ENCODE peak calls at places on chromosomes 3 and 15, in eight cellular contexts. I is A549, Z is GM23338, F is GM23248, D is transverse colon, J is tibial artery, A is hepatocyte, N is fibroblast of lung. O is an unnamed sample.

GRCh38 chr3:89171681-89172080 is 64.3 kb downstream of the EPHA3 start:
- DNase-seq in J (no peak), F (no peak), Z (no peak), A (no peak), N (no peak), I (no peak), D (no peak), O (no peak)

GRCh38 chr3:69367586-69367985 is 18.3 kb downstream of the FRMD4B start:
- DNase-seq in I (no peak), J (no peak), D (no peak), A (no peak), N (no peak), Z (no peak), F (no peak), O (no peak)

GRCh38 chr3:16354291-16354690 is 89.3 kb downstream of the OXNAD1 start:
- DNase-seq in J (no peak), I (no peak), F (no peak), Z (no peak), A (no peak), D (no peak), N (no peak), O (no peak)

GRCh38 chr3:59775781-59776270 is 726.0 kb upstream of the CFAP20DC start:
- DNase-seq in I (no peak), F (no peak), Z (no peak), A (no peak), N (no peak), D (no peak), J (no peak), O (no peak)

GRCh38 chr15:101406014-101406413 is 83.5 kb downstream of the PCSK6 start:
- DNase-seq in A (no peak), N (no peak), J (no peak), Z (no peak), D (no peak), I (no peak), F (no peak), O (no peak)

GRCh38 chr15:63023351-63023945 is 19.1 kb upstream of the TPM1 start:
- DNase-seq in D (no peak), Z (no peak), N (peak; percentile 72), J (no peak), F (peak; percentile 95), A (no peak), I (no peak), O (no peak)

GRCh38 chr3:134348524-134348923 is 25.7 kb downstream of the AMOTL2 start:
- DNase-seq in J (peak; percentile 90), I (no peak), F (peak; percentile 96), N (no peak), A (no peak), Z (no peak), D (no peak), O (no peak)

GRCh38 chr15:99961011-99961441 is 227.8 kb upstream of the LYSMD4 start:
- DNase-seq in A (peak; percentile 74), N (no peak), D (no peak), J (peak; percentile 61), Z (peak; percentile 79), I (peak; percentile 34), F (peak; percentile 5), O (peak; percentile 5)

GRCh38 chr3:58560771-58561311 is 16.4 kb downstream of the FAM107A start:
- DNase-seq in F (peak; percentile 92), I (peak; percentile 67), D (no peak), N (peak; percentile 88), J (peak; percentile 47), Z (peak; percentile 98), A (peak; percentile 58), O (no peak)

GRCh38 chr15:92666780-92667179 is 11.2 kb upstream of the FAM174B start:
- DNase-seq in I (peak; percentile 76), A (peak; percentile 21), J (peak; percentile 83), F (no peak), Z (no peak), D (peak; percentile 18), N (peak; percentile 39), O (no peak)

GRCh38 chr3:47664519-47664918 is 85.9 kb upstream of the CSPG5 start:
- DNase-seq in N (no peak), I (peak; percentile 37), A (no peak), Z (peak; percentile 67), D (no peak), J (no peak), F (peak; percentile 35), O (no peak)

GRCh38 chr3:150543531-150543930 is 2.8 kb downstream of the SERP1 start:
- DNase-seq in F (no peak), I (no peak), Z (no peak), A (no peak), J (no peak), D (no peak), N (no peak), O (no peak)
- H3K4me1 ChIP-seq in F (peaks cover 32% of the 10 kb centered on the region), I (peaks cover 20% of the 10 kb centered on the region), Z (peaks cover 10% of the 10 kb centered on the region), A (peaks cover 7% of the 10 kb centered on the region), J (no peaks in the 10 kb centered on the region), D (peaks cover 20% of the 10 kb centered on the region), N (peaks cover 2% of the 10 kb centered on the region), O (peaks cover 20% of the 10 kb centered on the region)

GRCh38 chr3:12991861-12992281 is 81.4 kb downstream of the IQSEC1 start:
- DNase-seq in A (peak; percentile 62), J (no peak), D (peak; percentile 7), F (no peak), Z (no peak), I (no peak), N (no peak), O (no peak)

GRCh38 chr3:12992629-12993021 is 80.6 kb downstream of the IQSEC1 start:
- DNase-seq in A (peak; percentile 69), I (no peak), N (no peak), J (no peak), Z (no peak), F (no peak), D (peak; percentile 8), O (no peak)

GRCh38 chr3:12990306-12990705 is 82.9 kb downstream of the IQSEC1 start:
- DNase-seq in D (peak; percentile 3), I (no peak), J (no peak), Z (no peak), F (peak; percentile 31), N (no peak), A (peak; percentile 38), O (no peak)

GRCh38 chr3:12990781-12991480 is 82.3 kb downstream of the IQSEC1 start:
- DNase-seq in J (no peak), F (peak; percentile 94), N (peak; percentile 48), A (peak; percentile 48), I (no peak), D (peak; percentile 4), Z (no peak), O (no peak)

GRCh38 chr3:12991481-12991837 is 81.8 kb downstream of the IQSEC1 start:
- DNase-seq in I (no peak), F (peak; percentile 12), J (no peak), A (no peak), Z (no peak), D (no peak), N (no peak), O (no peak)
- H3K27ac ChIP-seq in I (no peak overlapping the region), F (peak overlapping the region; percentile 59), J (no peak overlapping the region), A (peak overlapping the region; percentile 80), Z (no peak overlapping the region), D (no peak overlapping the region), N (no peak overlapping the region), O (no peak overlapping the region)

GRCh38 chr3:186417791-186418190 is 55.8 kb upstream of the DGKG start:
- DNase-seq in Z (no peak), J (no peak), D (no peak), A (peak; percentile 21), N (peak; percentile 75), I (peak; percentile 57), F (peak; percentile 91), O (no peak)

GRCh38 chr3:186411994-186412393 is 50.0 kb upstream of the DGKG start:
- DNase-seq in A (no peak), N (no peak), Z (no peak), D (no peak), I (no peak), J (no peak), F (no peak), O (no peak)

GRCh38 chr3:186413615-186414415 is 51.8 kb upstream of the DGKG start:
- DNase-seq in N (peak; percentile 53), J (peak; percentile 84), I (peak; percentile 4), F (peak; percentile 42), A (peak; percentile 47), D (peak; percentile 38), Z (peak; percentile 75), O (peak; percentile 43)

GRCh38 chr3:186411089-186411488 is 49.1 kb upstream of the DGKG start:
- DNase-seq in Z (no peak), F (no peak), J (no peak), D (no peak), I (no peak), A (no peak), N (no peak), O (no peak)

DNA sequence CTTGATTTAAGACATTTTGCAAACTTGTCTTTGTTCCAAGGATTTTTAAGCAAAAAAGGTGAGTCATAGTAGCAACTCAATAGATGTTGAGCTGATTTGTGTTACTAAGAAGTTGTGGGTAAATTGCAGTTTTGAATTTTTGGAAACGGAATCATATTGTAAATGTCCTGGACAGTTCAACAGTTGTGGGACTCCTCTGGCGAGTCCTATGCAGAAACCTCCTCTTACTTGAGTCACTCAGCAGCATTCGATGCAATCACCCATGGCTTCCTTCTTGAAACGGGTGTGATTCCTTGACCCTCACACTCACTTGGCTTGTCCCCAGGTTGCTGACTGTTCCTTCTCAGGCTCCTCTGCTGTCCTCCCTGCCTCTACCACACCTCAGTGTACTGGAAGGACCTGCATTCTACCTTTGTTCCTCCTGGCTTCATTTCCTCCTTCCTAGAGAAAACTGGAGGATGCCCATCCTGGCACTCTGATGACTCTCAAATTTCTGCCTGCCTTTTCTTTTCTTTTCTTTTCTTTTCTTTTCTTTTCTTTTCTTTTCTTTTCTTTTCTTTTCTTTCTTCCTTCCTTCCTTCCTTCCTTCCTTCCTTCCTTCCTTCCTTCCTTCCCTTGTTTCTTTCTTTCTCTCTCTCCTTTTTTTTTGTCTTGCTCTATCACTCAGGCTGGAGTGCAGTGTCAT is 52.8 kb upstream of the DGKG start:
- DNase-seq in D (peak; percentile 30), Z (no peak), J (no peak), F (peak; percentile 97), A (no peak), I (peak; percentile 25), N (peak; percentile 88), O (no peak)
- H3K4me1 ChIP-seq in D (peaks cover 15% of the 10 kb centered on the region), Z (peaks cover 17% of the 10 kb centered on the region), J (no peaks in the 10 kb centered on the region), F (peaks cover 34% of the 10 kb centered on the region), A (peaks cover 6% of the 10 kb centered on the region), I (peaks cover 41% of the 10 kb centered on the region), N (peaks cover 7% of the 10 kb centered on the region), O (peaks cover 11% of the 10 kb centered on the region)

GRCh38 chr15:71276355-71276665 is 161.0 kb downstream of the THSD4 start:
- DNase-seq in D (no peak), N (no peak), I (no peak), A (peak; percentile 34), F (no peak), J (no peak), Z (no peak), O (no peak)

GRCh38 chr15:71278989-71279756 is 163.9 kb downstream of the THSD4 start:
- DNase-seq in F (peak; percentile 86), D (peak; percentile 61), A (peak; percentile 81), J (peak; percentile 81), I (peak; percentile 99), N (peak; percentile 96), Z (no peak), O (no peak)

GRCh38 chr15:71279757-71280141 is 164.5 kb downstream of the THSD4 start:
- DNase-seq in I (no peak), N (no peak), Z (no peak), J (no peak), F (peak; percentile 23), A (no peak), D (no peak), O (no peak)

DNA sequence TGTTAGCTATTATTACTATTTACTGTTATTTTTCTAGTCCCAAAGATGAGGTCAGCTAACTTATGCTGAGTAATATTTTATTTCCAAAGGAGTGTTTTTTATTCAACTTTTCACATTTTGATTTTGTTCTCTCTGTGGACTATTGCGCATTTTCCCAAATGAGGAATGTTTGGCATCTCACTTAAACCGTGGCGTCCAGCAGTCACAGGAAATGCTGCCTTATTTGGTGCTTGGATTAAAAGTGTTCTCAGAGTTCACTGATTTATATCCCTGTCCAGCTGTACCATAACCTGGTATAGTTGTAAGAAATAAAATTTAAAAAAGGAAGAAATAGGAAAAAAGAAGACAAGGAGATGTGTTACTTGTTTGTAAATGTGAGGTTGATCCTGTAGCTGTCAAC is 166.8 kb downstream of the THSD4 start:
- DNase-seq in I (no peak), F (peak; percentile 65), Z (no peak), D (no peak), J (no peak), A (no peak), N (peak; percentile 81), O (no peak)
- H3K27ac ChIP-seq in I (peak overlapping the region; percentile 67), F (peak overlapping the region; percentile 23), Z (no peak overlapping the region), D (no peak overlapping the region), J (peak overlapping the region; percentile 81), A (no peak overlapping the region), N (peak overlapping the region; percentile 56), O (no peak overlapping the region)